ENCODE peak calls at places on chromosomes 7 and 10, in ten cellular contexts. One of them, this sample, is unnamed.

GRCh38 chr10:61280303-61280702 is 172.9 kb downstream of the TMEM26 start:
- DNase-seq in GM13977: no peak
- DNase-seq in GM20000: no peak
- DNase-seq in stimulated activated CD4-positive, alpha-beta T cell treated with anti-CD3 and anti-CD28 coated beads, Interleukin-4, amount 100 ng/mL, for 4 hours: no peak
- DNase-seq in activated CD8-positive, alpha-beta T cell treated with anti-CD3 and anti-CD28 coated beads, Interleukin-2, amount 10 ng/mL, durations not matched to agents 7 days and 5 days: no peak
- DNase-seq in cardiac muscle cell: peak; percentile 10
- DNase-seq in NCI-H1930: no peak
- DNase-seq in H54: peak; percentile 4
- DNase-seq in activated CD4-positive, alpha-beta T cell treated with anti-CD3 and anti-CD28 coated beads, Interleukin-2, amount 10 ng/mL, durations not matched to agents 24 days and 14 days: no peak
- DNase-seq in amniotic stem cell: no peak
- DNase-seq in this sample: no peak

GRCh38 chr7:51481421-51481820 is 164.8 kb upstream of the COBL start:
- DNase-seq in amniotic stem cell: no peak
- DNase-seq in NCI-H1930: no peak
- DNase-seq in activated CD4-positive, alpha-beta T cell treated with anti-CD3 and anti-CD28 coated beads, Interleukin-2, amount 10 ng/mL, durations not matched to agents 24 days and 14 days: no peak
- DNase-seq in GM20000: no peak
- DNase-seq in GM13977: no peak
- DNase-seq in stimulated activated CD4-positive, alpha-beta T cell treated with anti-CD3 and anti-CD28 coated beads, Interleukin-4, amount 100 ng/mL, for 4 hours: no peak
- DNase-seq in H54: no peak
- DNase-seq in activated CD8-positive, alpha-beta T cell treated with anti-CD3 and anti-CD28 coated beads, Interleukin-2, amount 10 ng/mL, durations not matched to agents 7 days and 5 days: no peak
- DNase-seq in cardiac muscle cell: no peak
- DNase-seq in this sample: peak; percentile 54

GRCh38 chr10:17781856-17782255 is 27.3 kb upstream of the MRC1 start:
- DNase-seq in H54: no peak
- DNase-seq in cardiac muscle cell: no peak
- DNase-seq in activated CD8-positive, alpha-beta T cell treated with anti-CD3 and anti-CD28 coated beads, Interleukin-2, amount 10 ng/mL, durations not matched to agents 7 days and 5 days: no peak
- DNase-seq in activated CD4-positive, alpha-beta T cell treated with anti-CD3 and anti-CD28 coated beads, Interleukin-2, amount 10 ng/mL, durations not matched to agents 24 days and 14 days: no peak
- DNase-seq in NCI-H1930: no peak
- DNase-seq in amniotic stem cell: no peak
- DNase-seq in stimulated activated CD4-positive, alpha-beta T cell treated with anti-CD3 and anti-CD28 coated beads, Interleukin-4, amount 100 ng/mL, for 4 hours: no peak
- DNase-seq in GM20000: no peak
- DNase-seq in GM13977: no peak
- DNase-seq in this sample: no peak

GRCh38 chr7:78967046-78967445 is 486.4 kb downstream of the MAGI2 start:
- DNase-seq in GM20000: no peak
- DNase-seq in amniotic stem cell: no peak
- DNase-seq in NCI-H1930: no peak
- DNase-seq in stimulated activated CD4-positive, alpha-beta T cell treated with anti-CD3 and anti-CD28 coated beads, Interleukin-4, amount 100 ng/mL, for 4 hours: no peak
- DNase-seq in cardiac muscle cell: no peak
- DNase-seq in activated CD4-positive, alpha-beta T cell treated with anti-CD3 and anti-CD28 coated beads, Interleukin-2, amount 10 ng/mL, durations not matched to agents 24 days and 14 days: no peak
- DNase-seq in activated CD8-positive, alpha-beta T cell treated with anti-CD3 and anti-CD28 coated beads, Interleukin-2, amount 10 ng/mL, durations not matched to agents 7 days and 5 days: no peak
- DNase-seq in GM13977: no peak
- DNase-seq in H54: no peak
- DNase-seq in this sample: no peak

GRCh38 chr7:103648135-103648534 is 202.1 kb upstream of the SLC26A5 start:
- DNase-seq in NCI-H1930: no peak
- DNase-seq in H54: no peak
- DNase-seq in activated CD4-positive, alpha-beta T cell treated with anti-CD3 and anti-CD28 coated beads, Interleukin-2, amount 10 ng/mL, durations not matched to agents 24 days and 14 days: no peak
- DNase-seq in GM13977: no peak
- DNase-seq in cardiac muscle cell: no peak
- DNase-seq in activated CD8-positive, alpha-beta T cell treated with anti-CD3 and anti-CD28 coated beads, Interleukin-2, amount 10 ng/mL, durations not matched to agents 7 days and 5 days: no peak
- DNase-seq in amniotic stem cell: no peak
- DNase-seq in stimulated activated CD4-positive, alpha-beta T cell treated with anti-CD3 and anti-CD28 coated beads, Interleukin-4, amount 100 ng/mL, for 4 hours: no peak
- DNase-seq in GM20000: no peak
- DNase-seq in this sample: no peak

GRCh38 chr10:13794982-13795381 is 208.2 kb downstream of the PRPF18 start:
- DNase-seq in NCI-H1930: peak; percentile 16
- DNase-seq in GM13977: no peak
- DNase-seq in stimulated activated CD4-positive, alpha-beta T cell treated with anti-CD3 and anti-CD28 coated beads, Interleukin-4, amount 100 ng/mL, for 4 hours: no peak
- DNase-seq in activated CD8-positive, alpha-beta T cell treated with anti-CD3 and anti-CD28 coated beads, Interleukin-2, amount 10 ng/mL, durations not matched to agents 7 days and 5 days: no peak
- DNase-seq in cardiac muscle cell: no peak
- DNase-seq in H54: no peak
- DNase-seq in activated CD4-positive, alpha-beta T cell treated with anti-CD3 and anti-CD28 coated beads, Interleukin-2, amount 10 ng/mL, durations not matched to agents 24 days and 14 days: no peak
- DNase-seq in GM20000: no peak
- DNase-seq in amniotic stem cell: no peak
- DNase-seq in this sample: no peak

GRCh38 chr7:150410131-150410530 is 31.0 kb downstream of the ZNF775 start:
- DNase-seq in GM20000: no peak
- DNase-seq in H54: no peak
- DNase-seq in GM13977: no peak
- DNase-seq in cardiac muscle cell: no peak
- DNase-seq in activated CD4-positive, alpha-beta T cell treated with anti-CD3 and anti-CD28 coated beads, Interleukin-2, amount 10 ng/mL, durations not matched to agents 24 days and 14 days: no peak
- DNase-seq in activated CD8-positive, alpha-beta T cell treated with anti-CD3 and anti-CD28 coated beads, Interleukin-2, amount 10 ng/mL, durations not matched to agents 7 days and 5 days: no peak
- DNase-seq in NCI-H1930: no peak
- DNase-seq in stimulated activated CD4-positive, alpha-beta T cell treated with anti-CD3 and anti-CD28 coated beads, Interleukin-4, amount 100 ng/mL, for 4 hours: no peak
- DNase-seq in amniotic stem cell: no peak
- DNase-seq in this sample: no peak

GRCh38 chr10:89120931-89121907 is 85.9 kb downstream of the CH25H start:
- DNase-seq in activated CD4-positive, alpha-beta T cell treated with anti-CD3 and anti-CD28 coated beads, Interleukin-2, amount 10 ng/mL, durations not matched to agents 24 days and 14 days: no peak
- DNase-seq in GM13977: no peak
- DNase-seq in H54: no peak
- DNase-seq in stimulated activated CD4-positive, alpha-beta T cell treated with anti-CD3 and anti-CD28 coated beads, Interleukin-4, amount 100 ng/mL, for 4 hours: no peak
- DNase-seq in GM20000: no peak
- DNase-seq in activated CD8-positive, alpha-beta T cell treated with anti-CD3 and anti-CD28 coated beads, Interleukin-2, amount 10 ng/mL, durations not matched to agents 7 days and 5 days: no peak
- DNase-seq in amniotic stem cell: no peak
- DNase-seq in cardiac muscle cell: peak; percentile 31
- DNase-seq in NCI-H1930: no peak
- DNase-seq in this sample: no peak

GRCh38 chr10:2891073-2891769 is 176.1 kb upstream of the PFKP start:
- DNase-seq in stimulated activated CD4-positive, alpha-beta T cell treated with anti-CD3 and anti-CD28 coated beads, Interleukin-4, amount 100 ng/mL, for 4 hours: no peak
- DNase-seq in GM13977: no peak
- DNase-seq in amniotic stem cell: no peak
- DNase-seq in activated CD4-positive, alpha-beta T cell treated with anti-CD3 and anti-CD28 coated beads, Interleukin-2, amount 10 ng/mL, durations not matched to agents 24 days and 14 days: no peak
- DNase-seq in GM20000: no peak
- DNase-seq in cardiac muscle cell: no peak
- DNase-seq in NCI-H1930: no peak
- DNase-seq in activated CD8-positive, alpha-beta T cell treated with anti-CD3 and anti-CD28 coated beads, Interleukin-2, amount 10 ng/mL, durations not matched to agents 7 days and 5 days: no peak
- DNase-seq in H54: no peak
- DNase-seq in this sample: no peak

GRCh38 chr7:25856056-25856780 is 295.8 kb upstream of the NFE2L3 start:
- DNase-seq in stimulated activated CD4-positive, alpha-beta T cell treated with anti-CD3 and anti-CD28 coated beads, Interleukin-4, amount 100 ng/mL, for 4 hours: no peak
- DNase-seq in NCI-H1930: no peak
- DNase-seq in activated CD4-positive, alpha-beta T cell treated with anti-CD3 and anti-CD28 coated beads, Interleukin-2, amount 10 ng/mL, durations not matched to agents 24 days and 14 days: peak; percentile 63
- DNase-seq in activated CD8-positive, alpha-beta T cell treated with anti-CD3 and anti-CD28 coated beads, Interleukin-2, amount 10 ng/mL, durations not matched to agents 7 days and 5 days: no peak
- DNase-seq in amniotic stem cell: no peak
- DNase-seq in H54: no peak
- DNase-seq in GM20000: no peak
- DNase-seq in cardiac muscle cell: no peak
- DNase-seq in GM13977: no peak
- DNase-seq in this sample: peak; percentile 84

GRCh38 chr7:110539216-110539615 is 551.7 kb upstream of the LRRN3 start:
- DNase-seq in GM13977: no peak
- DNase-seq in NCI-H1930: no peak
- DNase-seq in activated CD8-positive, alpha-beta T cell treated with anti-CD3 and anti-CD28 coated beads, Interleukin-2, amount 10 ng/mL, durations not matched to agents 7 days and 5 days: no peak
- DNase-seq in cardiac muscle cell: no peak
- DNase-seq in H54: no peak
- DNase-seq in stimulated activated CD4-positive, alpha-beta T cell treated with anti-CD3 and anti-CD28 coated beads, Interleukin-4, amount 100 ng/mL, for 4 hours: no peak
- DNase-seq in activated CD4-positive, alpha-beta T cell treated with anti-CD3 and anti-CD28 coated beads, Interleukin-2, amount 10 ng/mL, durations not matched to agents 24 days and 14 days: no peak
- DNase-seq in amniotic stem cell: no peak
- DNase-seq in GM20000: no peak
- DNase-seq in this sample: no peak

GRCh38 chr7:102255501-102255900 is 31.2 kb upstream of the SH2B2 start:
- DNase-seq in GM13977: no peak
- DNase-seq in activated CD8-positive, alpha-beta T cell treated with anti-CD3 and anti-CD28 coated beads, Interleukin-2, amount 10 ng/mL, durations not matched to agents 7 days and 5 days: no peak
- DNase-seq in activated CD4-positive, alpha-beta T cell treated with anti-CD3 and anti-CD28 coated beads, Interleukin-2, amount 10 ng/mL, durations not matched to agents 24 days and 14 days: no peak
- DNase-seq in NCI-H1930: no peak
- DNase-seq in amniotic stem cell: no peak
- DNase-seq in H54: no peak
- DNase-seq in cardiac muscle cell: no peak
- DNase-seq in GM20000: no peak
- DNase-seq in stimulated activated CD4-positive, alpha-beta T cell treated with anti-CD3 and anti-CD28 coated beads, Interleukin-4, amount 100 ng/mL, for 4 hours: no peak
- DNase-seq in this sample: no peak

GRCh38 chr7:6489612-6490011 is 41.9 kb upstream of the DAGLB start:
- DNase-seq in NCI-H1930: no peak
- DNase-seq in GM20000: no peak
- DNase-seq in stimulated activated CD4-positive, alpha-beta T cell treated with anti-CD3 and anti-CD28 coated beads, Interleukin-4, amount 100 ng/mL, for 4 hours: no peak
- DNase-seq in activated CD8-positive, alpha-beta T cell treated with anti-CD3 and anti-CD28 coated beads, Interleukin-2, amount 10 ng/mL, durations not matched to agents 7 days and 5 days: no peak
- DNase-seq in activated CD4-positive, alpha-beta T cell treated with anti-CD3 and anti-CD28 coated beads, Interleukin-2, amount 10 ng/mL, durations not matched to agents 24 days and 14 days: no peak
- DNase-seq in cardiac muscle cell: no peak
- DNase-seq in H54: no peak
- DNase-seq in GM13977: no peak
- DNase-seq in amniotic stem cell: no peak
- DNase-seq in this sample: peak; percentile 75

GRCh38 chr10:100775346-100775745 is 30.0 kb downstream of the PAX2 start:
- DNase-seq in NCI-H1930: no peak
- DNase-seq in amniotic stem cell: no peak
- DNase-seq in H54: peak; percentile 70
- DNase-seq in cardiac muscle cell: no peak
- DNase-seq in GM20000: no peak
- DNase-seq in activated CD4-positive, alpha-beta T cell treated with anti-CD3 and anti-CD28 coated beads, Interleukin-2, amount 10 ng/mL, durations not matched to agents 24 days and 14 days: no peak
- DNase-seq in activated CD8-positive, alpha-beta T cell treated with anti-CD3 and anti-CD28 coated beads, Interleukin-2, amount 10 ng/mL, durations not matched to agents 7 days and 5 days: no peak
- DNase-seq in GM13977: no peak
- DNase-seq in stimulated activated CD4-positive, alpha-beta T cell treated with anti-CD3 and anti-CD28 coated beads, Interleukin-4, amount 100 ng/mL, for 4 hours: no peak
- DNase-seq in this sample: no peak

GRCh38 chr7:43586251-43586900 is 3.5 kb downstream of the STK17A start:
- DNase-seq in GM13977: peak; percentile 34
- DNase-seq in H54: no peak
- DNase-seq in GM20000: no peak
- DNase-seq in activated CD4-positive, alpha-beta T cell treated with anti-CD3 and anti-CD28 coated beads, Interleukin-2, amount 10 ng/mL, durations not matched to agents 24 days and 14 days: peak; percentile 58
- DNase-seq in amniotic stem cell: no peak
- DNase-seq in cardiac muscle cell: no peak
- DNase-seq in activated CD8-positive, alpha-beta T cell treated with anti-CD3 and anti-CD28 coated beads, Interleukin-2, amount 10 ng/mL, durations not matched to agents 7 days and 5 days: no peak
- DNase-seq in NCI-H1930: no peak
- DNase-seq in stimulated activated CD4-positive, alpha-beta T cell treated with anti-CD3 and anti-CD28 coated beads, Interleukin-4, amount 100 ng/mL, for 4 hours: no peak
- DNase-seq in this sample: peak; percentile 71

GRCh38 chr10:88157981-88158465 is 294.6 kb downstream of the PTEN start:
- DNase-seq in amniotic stem cell: peak; percentile 66
- DNase-seq in GM20000: no peak
- DNase-seq in GM13977: no peak
- DNase-seq in H54: peak; percentile 53
- DNase-seq in activated CD4-positive, alpha-beta T cell treated with anti-CD3 and anti-CD28 coated beads, Interleukin-2, amount 10 ng/mL, durations not matched to agents 24 days and 14 days: no peak
- DNase-seq in stimulated activated CD4-positive, alpha-beta T cell treated with anti-CD3 and anti-CD28 coated beads, Interleukin-4, amount 100 ng/mL, for 4 hours: no peak
- DNase-seq in cardiac muscle cell: peak; percentile 81
- DNase-seq in NCI-H1930: no peak
- DNase-seq in activated CD8-positive, alpha-beta T cell treated with anti-CD3 and anti-CD28 coated beads, Interleukin-2, amount 10 ng/mL, durations not matched to agents 7 days and 5 days: no peak
- DNase-seq in this sample: peak; percentile 20

GRCh38 chr10:24417053-24417452 is 208.1 kb downstream of the KIAA1217 start:
- DNase-seq in amniotic stem cell: no peak
- DNase-seq in H54: no peak
- DNase-seq in NCI-H1930: no peak
- DNase-seq in activated CD4-positive, alpha-beta T cell treated with anti-CD3 and anti-CD28 coated beads, Interleukin-2, amount 10 ng/mL, durations not matched to agents 24 days and 14 days: no peak
- DNase-seq in GM13977: no peak
- DNase-seq in stimulated activated CD4-positive, alpha-beta T cell treated with anti-CD3 and anti-CD28 coated beads, Interleukin-4, amount 100 ng/mL, for 4 hours: no peak
- DNase-seq in GM20000: no peak
- DNase-seq in activated CD8-positive, alpha-beta T cell treated with anti-CD3 and anti-CD28 coated beads, Interleukin-2, amount 10 ng/mL, durations not matched to agents 7 days and 5 days: no peak
- DNase-seq in cardiac muscle cell: peak; percentile 31
- DNase-seq in this sample: no peak

GRCh38 chr10:133127291-133128125 is 32.5 kb upstream of the KNDC1 start:
- DNase-seq in activated CD8-positive, alpha-beta T cell treated with anti-CD3 and anti-CD28 coated beads, Interleukin-2, amount 10 ng/mL, durations not matched to agents 7 days and 5 days: peak; percentile 56
- DNase-seq in GM13977: peak; percentile 57
- DNase-seq in GM20000: peak; percentile 58
- DNase-seq in amniotic stem cell: no peak
- DNase-seq in stimulated activated CD4-positive, alpha-beta T cell treated with anti-CD3 and anti-CD28 coated beads, Interleukin-4, amount 100 ng/mL, for 4 hours: peak; percentile 21
- DNase-seq in H54: no peak
- DNase-seq in activated CD4-positive, alpha-beta T cell treated with anti-CD3 and anti-CD28 coated beads, Interleukin-2, amount 10 ng/mL, durations not matched to agents 24 days and 14 days: peak; percentile 72
- DNase-seq in cardiac muscle cell: no peak
- DNase-seq in NCI-H1930: no peak
- DNase-seq in this sample: no peak

GRCh38 chr7:64951250-64951848 is 39.5 kb downstream of the ZNF117 start:
- DNase-seq in activated CD8-positive, alpha-beta T cell treated with anti-CD3 and anti-CD28 coated beads, Interleukin-2, amount 10 ng/mL, durations not matched to agents 7 days and 5 days: no peak
- DNase-seq in stimulated activated CD4-positive, alpha-beta T cell treated with anti-CD3 and anti-CD28 coated beads, Interleukin-4, amount 100 ng/mL, for 4 hours: no peak
- DNase-seq in amniotic stem cell: peak; percentile 6
- DNase-seq in activated CD4-positive, alpha-beta T cell treated with anti-CD3 and anti-CD28 coated beads, Interleukin-2, amount 10 ng/mL, durations not matched to agents 24 days and 14 days: peak; percentile 68
- DNase-seq in cardiac muscle cell: peak; percentile 74
- DNase-seq in H54: peak; percentile 18
- DNase-seq in GM13977: peak; percentile 69
- DNase-seq in NCI-H1930: peak; percentile 15
- DNase-seq in GM20000: peak; percentile 72
- DNase-seq in this sample: peak; percentile 62

GRCh38 chr10:13672505-13672904 is 85.7 kb downstream of the PRPF18 start:
- DNase-seq in activated CD4-positive, alpha-beta T cell treated with anti-CD3 and anti-CD28 coated beads, Interleukin-2, amount 10 ng/mL, durations not matched to agents 24 days and 14 days: no peak
- DNase-seq in stimulated activated CD4-positive, alpha-beta T cell treated with anti-CD3 and anti-CD28 coated beads, Interleukin-4, amount 100 ng/mL, for 4 hours: no peak
- DNase-seq in GM20000: no peak
- DNase-seq in GM13977: no peak
- DNase-seq in activated CD8-positive, alpha-beta T cell treated with anti-CD3 and anti-CD28 coated beads, Interleukin-2, amount 10 ng/mL, durations not matched to agents 7 days and 5 days: no peak
- DNase-seq in cardiac muscle cell: no peak
- DNase-seq in amniotic stem cell: no peak
- DNase-seq in H54: no peak
- DNase-seq in NCI-H1930: no peak
- DNase-seq in this sample: no peak

GRCh38 chr10:44293306-44293778 is 91.6 kb downstream of the CXCL12 start:
- DNase-seq in activated CD8-positive, alpha-beta T cell treated with anti-CD3 and anti-CD28 coated beads, Interleukin-2, amount 10 ng/mL, durations not matched to agents 7 days and 5 days: no peak
- DNase-seq in GM20000: no peak
- DNase-seq in stimulated activated CD4-positive, alpha-beta T cell treated with anti-CD3 and anti-CD28 coated beads, Interleukin-4, amount 100 ng/mL, for 4 hours: no peak
- DNase-seq in NCI-H1930: no peak
- DNase-seq in H54: no peak
- DNase-seq in amniotic stem cell: no peak
- DNase-seq in cardiac muscle cell: peak; percentile 32
- DNase-seq in GM13977: peak; percentile 44
- DNase-seq in activated CD4-positive, alpha-beta T cell treated with anti-CD3 and anti-CD28 coated beads, Interleukin-2, amount 10 ng/mL, durations not matched to agents 24 days and 14 days: peak; percentile 25
- DNase-seq in this sample: no peak

GRCh38 chr10:35300063-35300699 is 36.1 kb upstream of the CCNY start:
- DNase-seq in GM13977: peak; percentile 37
- DNase-seq in activated CD4-positive, alpha-beta T cell treated with anti-CD3 and anti-CD28 coated beads, Interleukin-2, amount 10 ng/mL, durations not matched to agents 24 days and 14 days: no peak
- DNase-seq in cardiac muscle cell: peak; percentile 18
- DNase-seq in activated CD8-positive, alpha-beta T cell treated with anti-CD3 and anti-CD28 coated beads, Interleukin-2, amount 10 ng/mL, durations not matched to agents 7 days and 5 days: no peak
- DNase-seq in H54: peak; percentile 70
- DNase-seq in GM20000: peak; percentile 55
- DNase-seq in stimulated activated CD4-positive, alpha-beta T cell treated with anti-CD3 and anti-CD28 coated beads, Interleukin-4, amount 100 ng/mL, for 4 hours: no peak
- DNase-seq in amniotic stem cell: no peak
- DNase-seq in NCI-H1930: no peak
- DNase-seq in this sample: peak; percentile 85

GRCh38 chr7:130114374-130114773 is 44.0 kb downstream of the KLHDC10 start:
- DNase-seq in GM20000: peak; percentile 32
- DNase-seq in activated CD8-positive, alpha-beta T cell treated with anti-CD3 and anti-CD28 coated beads, Interleukin-2, amount 10 ng/mL, durations not matched to agents 7 days and 5 days: no peak
- DNase-seq in amniotic stem cell: no peak
- DNase-seq in NCI-H1930: no peak
- DNase-seq in cardiac muscle cell: no peak
- DNase-seq in GM13977: peak; percentile 44
- DNase-seq in H54: no peak
- DNase-seq in activated CD4-positive, alpha-beta T cell treated with anti-CD3 and anti-CD28 coated beads, Interleukin-2, amount 10 ng/mL, durations not matched to agents 24 days and 14 days: no peak
- DNase-seq in stimulated activated CD4-positive, alpha-beta T cell treated with anti-CD3 and anti-CD28 coated beads, Interleukin-4, amount 100 ng/mL, for 4 hours: no peak
- DNase-seq in this sample: no peak

This sample was measured in SW480.